ENCODE peak calls at places on chromosomes 16 and 17, in four cellular contexts. One of them, this sample, is unnamed. For H3K4me1 and H3K27me3, the result is how much of the 10 kb centered on the place peaks cover.

GRCh38 chr17:29614345-29615047 is 8.2 kb downstream of the CORO6 start:
- DNase-seq in neural progenitor cell: peak
- DNase-seq in naive thymus-derived CD4-positive, alpha-beta T cell: no peak
- DNase-seq in astrocyte: no peak
- DNase-seq in this sample: no peak

GRCh38 chr17:81251943-81252301 is 12.8 kb downstream of the NDUFAF8 start:
- DNase-seq in neural progenitor cell: no peak
- DNase-seq in naive thymus-derived CD4-positive, alpha-beta T cell: no peak
- DNase-seq in astrocyte: no peak
- DNase-seq in this sample: no peak

GRCh38 chr17:43579570-43580140 is 33.5 kb upstream of the ETV4 start:
- DNase-seq in neural progenitor cell: no peak
- DNase-seq in naive thymus-derived CD4-positive, alpha-beta T cell: no peak
- DNase-seq in astrocyte: peak
- DNase-seq in this sample: no peak

GRCh38 chr17:164536-165235 is 16.8 kb downstream of the DOC2B start:
- DNase-seq in neural progenitor cell: peak
- DNase-seq in naive thymus-derived CD4-positive, alpha-beta T cell: peak
- DNase-seq in astrocyte: peak
- DNase-seq in this sample: no peak

GRCh38 chr16:59604331-59604730 is 870.2 kb upstream of the GOT2 start:
- DNase-seq in neural progenitor cell: no peak
- DNase-seq in naive thymus-derived CD4-positive, alpha-beta T cell: no peak
- DNase-seq in astrocyte: no peak
- DNase-seq in this sample: no peak

GRCh38 chr17:44279586-44280344 is 11.8 kb upstream of the SLC4A1 start:
- DNase-seq in neural progenitor cell: no peak
- DNase-seq in naive thymus-derived CD4-positive, alpha-beta T cell: no peak
- DNase-seq in astrocyte: peak
- DNase-seq in this sample: no peak

GRCh38 chr16:46573834-46574159 is 47.4 kb downstream of the SHCBP1 start:
- DNase-seq in neural progenitor cell: no peak
- DNase-seq in naive thymus-derived CD4-positive, alpha-beta T cell: no peak
- DNase-seq in astrocyte: no peak
- DNase-seq in this sample: no peak

GRCh38 chr17:82396601-82397435 is 21.3 kb upstream of the HEXD start:
- DNase-seq in neural progenitor cell: no peak
- DNase-seq in naive thymus-derived CD4-positive, alpha-beta T cell: no peak
- DNase-seq in astrocyte: peak
- DNase-seq in this sample: no peak

GRCh38 chr16:54939537-54940278 is 9.0 kb downstream of the IRX5 start:
- DNase-seq in neural progenitor cell: peak
- DNase-seq in naive thymus-derived CD4-positive, alpha-beta T cell: no peak
- DNase-seq in astrocyte: no peak
- DNase-seq in this sample: no peak

GRCh38 chr17:52828621-52829020 is 670.1 kb upstream of the CA10 start:
- DNase-seq in neural progenitor cell: no peak
- DNase-seq in naive thymus-derived CD4-positive, alpha-beta T cell: no peak
- DNase-seq in astrocyte: no peak
- DNase-seq in this sample: no peak

GRCh38 chr17:13885953-13886889 is 183.1 kb upstream of the COX10 start:
- DNase-seq in neural progenitor cell: no peak
- DNase-seq in naive thymus-derived CD4-positive, alpha-beta T cell: no peak
- DNase-seq in astrocyte: peak
- DNase-seq in this sample: no peak

GRCh38 chr16:49528035-49528434 is 154.4 kb downstream of the C16orf78 start:
- DNase-seq in neural progenitor cell: no peak
- DNase-seq in naive thymus-derived CD4-positive, alpha-beta T cell: peak
- DNase-seq in astrocyte: peak
- DNase-seq in this sample: peak

GRCh38 chr16:88078111-88078775 is 127.0 kb downstream of the BANP start:
- DNase-seq in neural progenitor cell: no peak
- DNase-seq in naive thymus-derived CD4-positive, alpha-beta T cell: no peak
- DNase-seq in astrocyte: no peak
- DNase-seq in this sample: no peak

DNA sequence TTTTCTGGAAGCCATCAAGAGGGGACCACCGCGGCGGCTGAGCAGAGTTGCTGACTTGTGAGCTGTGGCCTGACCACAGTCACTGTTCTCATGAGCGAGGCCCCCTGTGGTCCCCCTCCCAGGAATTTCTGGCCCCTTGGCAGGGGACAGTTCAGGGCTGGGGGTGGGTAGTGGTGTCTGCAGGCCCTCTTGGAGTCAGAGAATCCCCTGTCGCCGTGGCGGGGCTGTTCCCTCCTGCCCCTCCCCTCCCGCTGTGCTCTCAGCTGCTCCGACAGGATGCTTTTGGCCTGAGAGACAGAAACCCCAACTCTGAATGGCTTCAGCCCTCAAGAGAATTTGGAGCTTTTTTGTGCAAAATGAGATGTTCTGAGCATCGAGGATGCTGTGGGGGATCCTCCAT is 292.0 kb downstream of the SEC14L1 start:
- DNase-seq in neural progenitor cell: peak
- DNase-seq in naive thymus-derived CD4-positive, alpha-beta T cell: no peak
- DNase-seq in astrocyte: no peak
- DNase-seq in this sample: no peak
- H3K4me3 ChIP-seq in neural progenitor cell: no peak
- H3K4me3 ChIP-seq in naive thymus-derived CD4-positive, alpha-beta T cell: peak
- H3K4me3 ChIP-seq in astrocyte: no peak
- H3K4me3 ChIP-seq in this sample: no peak

GRCh38 chr16:85163278-85164112 is 51.2 kb upstream of the CIBAR2 start:
- DNase-seq in neural progenitor cell: no peak
- DNase-seq in naive thymus-derived CD4-positive, alpha-beta T cell: no peak
- DNase-seq in astrocyte: no peak
- DNase-seq in this sample: no peak

GRCh38 chr16:85166281-85166680 is 54.0 kb upstream of the CIBAR2 start:
- DNase-seq in neural progenitor cell: no peak
- DNase-seq in naive thymus-derived CD4-positive, alpha-beta T cell: no peak
- DNase-seq in astrocyte: no peak
- DNase-seq in this sample: no peak

GRCh38 chr16:85165781-85166180 is 53.5 kb upstream of the CIBAR2 start:
- DNase-seq in neural progenitor cell: no peak
- DNase-seq in naive thymus-derived CD4-positive, alpha-beta T cell: no peak
- DNase-seq in astrocyte: no peak
- DNase-seq in this sample: no peak

GRCh38 chr16:85166699-85167588 is 54.7 kb upstream of the CIBAR2 start:
- DNase-seq in neural progenitor cell: no peak
- DNase-seq in naive thymus-derived CD4-positive, alpha-beta T cell: no peak
- DNase-seq in astrocyte: no peak
- DNase-seq in this sample: no peak

GRCh38 chr16:85164838-85165516 is 52.7 kb upstream of the CIBAR2 start:
- DNase-seq in neural progenitor cell: no peak
- DNase-seq in naive thymus-derived CD4-positive, alpha-beta T cell: no peak
- DNase-seq in astrocyte: no peak
- DNase-seq in this sample: no peak
- H3K4me1 ChIP-seq in neural progenitor cell: under half
- H3K4me1 ChIP-seq in naive thymus-derived CD4-positive, alpha-beta T cell: under half
- H3K4me1 ChIP-seq in astrocyte: under half
- H3K4me1 ChIP-seq in this sample: under half

GRCh38 chr17:65254166-65254565 is 117.0 kb downstream of the RGS9 start:
- DNase-seq in neural progenitor cell: peak
- DNase-seq in naive thymus-derived CD4-positive, alpha-beta T cell: no peak
- DNase-seq in astrocyte: no peak
- DNase-seq in this sample: no peak
- H3K27me3 ChIP-seq in neural progenitor cell: under half
- H3K27me3 ChIP-seq in naive thymus-derived CD4-positive, alpha-beta T cell: under half
- H3K27me3 ChIP-seq in astrocyte: under half
- H3K27me3 ChIP-seq in this sample: under half

DNA sequence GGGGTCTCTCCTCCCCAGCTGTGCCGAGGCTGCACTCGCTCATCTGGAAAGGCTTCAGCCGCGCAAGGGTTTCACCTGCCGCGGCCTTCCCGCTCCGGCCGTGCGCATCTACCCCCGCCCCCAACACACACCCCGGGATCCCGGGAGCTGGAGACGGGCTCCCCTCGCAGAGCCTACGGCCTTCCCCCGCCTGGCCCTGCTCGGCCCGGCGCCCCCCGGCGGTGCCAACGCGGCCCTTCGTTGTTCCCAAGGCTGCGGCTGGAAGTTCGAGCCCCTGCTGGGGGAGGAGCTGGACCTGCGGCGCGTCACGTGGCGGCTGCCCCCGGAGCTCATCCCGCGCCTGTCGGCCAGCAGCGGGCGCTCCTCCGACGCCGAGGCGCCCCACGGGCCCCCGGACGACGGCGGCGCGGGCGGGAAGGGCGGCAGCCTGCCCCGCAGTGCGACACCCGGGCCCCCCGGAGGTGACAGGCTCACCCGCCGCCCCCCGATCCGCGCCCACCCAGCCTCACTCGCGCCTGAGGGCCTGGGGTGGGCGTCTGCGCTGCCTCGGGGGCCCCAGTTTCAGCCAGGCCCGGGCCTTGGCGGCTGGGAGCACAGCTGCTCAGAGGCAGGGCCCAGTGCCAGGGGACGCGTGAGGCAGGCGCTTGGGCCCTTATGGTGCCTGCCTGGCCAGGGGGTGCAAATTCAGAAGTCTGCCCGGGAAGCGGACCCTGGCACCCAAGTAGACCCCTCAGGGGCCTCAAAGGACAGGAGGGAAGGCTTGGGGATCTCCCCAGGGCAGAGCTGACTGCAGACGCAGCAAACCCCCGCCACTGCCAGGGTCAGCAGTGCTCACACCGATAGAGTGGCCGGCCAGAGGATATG is 11.2 kb downstream of the GALK1 start:
- DNase-seq in neural progenitor cell: peak
- DNase-seq in naive thymus-derived CD4-positive, alpha-beta T cell: peak
- DNase-seq in astrocyte: peak
- DNase-seq in this sample: peak
- H3K4me3 ChIP-seq in neural progenitor cell: peak
- H3K4me3 ChIP-seq in naive thymus-derived CD4-positive, alpha-beta T cell: peak
- H3K4me3 ChIP-seq in astrocyte: peak
- H3K4me3 ChIP-seq in this sample: peak

DNA sequence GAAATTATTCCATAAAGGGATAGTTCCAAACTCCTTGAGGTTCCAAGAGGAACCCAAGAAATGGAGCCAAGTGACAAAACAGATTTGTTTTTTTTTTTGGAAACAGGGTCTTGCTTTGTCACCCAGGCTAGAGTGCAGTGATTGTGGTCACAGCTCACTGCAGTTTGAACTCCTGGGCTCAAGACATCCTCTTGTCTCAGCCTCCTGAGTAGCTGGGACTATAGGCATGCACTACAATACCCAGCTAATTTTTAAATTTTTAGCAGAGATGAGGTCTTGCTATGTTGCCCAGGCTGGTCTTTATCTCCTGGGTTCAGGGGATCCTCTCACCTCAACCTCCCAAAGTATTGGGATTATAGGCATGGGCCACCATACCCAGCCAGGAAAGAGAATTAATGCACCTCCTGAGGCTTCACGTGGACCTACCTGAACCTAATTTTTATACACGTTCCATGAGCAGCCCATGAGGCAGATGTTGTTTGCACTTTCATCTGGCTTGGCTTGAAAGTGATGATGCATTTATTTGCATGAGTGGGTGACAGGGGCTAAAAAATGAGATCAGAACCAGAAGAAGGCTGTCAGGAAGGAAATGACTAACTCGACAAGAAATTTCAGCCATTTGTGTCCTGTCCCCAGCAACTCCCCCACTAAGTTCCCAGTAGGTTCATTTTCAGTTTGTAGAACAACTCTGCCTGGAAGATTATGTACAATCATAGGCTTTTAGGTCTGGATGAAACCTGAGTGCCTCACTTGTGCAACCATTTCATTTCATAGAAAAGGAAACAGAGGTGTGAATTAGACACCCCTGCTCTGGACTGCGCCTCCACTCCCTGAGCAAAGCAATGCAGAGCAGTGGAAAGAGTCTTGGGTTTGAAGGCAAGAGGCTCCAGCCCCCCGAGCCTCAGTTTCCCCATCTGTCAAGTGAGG is 10.3 kb upstream of the IRF8 start:
- DNase-seq in neural progenitor cell: no peak
- DNase-seq in naive thymus-derived CD4-positive, alpha-beta T cell: no peak
- DNase-seq in astrocyte: peak
- DNase-seq in this sample: no peak
- H3K4me1 ChIP-seq in neural progenitor cell: under half
- H3K4me1 ChIP-seq in naive thymus-derived CD4-positive, alpha-beta T cell: under half
- H3K4me1 ChIP-seq in astrocyte: under half
- H3K4me1 ChIP-seq in this sample: under half

GRCh38 chr16:772959-773358 is 12.4 kb downstream of the MSLN start:
- DNase-seq in neural progenitor cell: no peak
- DNase-seq in naive thymus-derived CD4-positive, alpha-beta T cell: no peak
- DNase-seq in astrocyte: no peak
- DNase-seq in this sample: no peak
- H3K27me3 ChIP-seq in neural progenitor cell: under half
- H3K27me3 ChIP-seq in naive thymus-derived CD4-positive, alpha-beta T cell: under half
- H3K27me3 ChIP-seq in astrocyte: under half
- H3K27me3 ChIP-seq in this sample: under half

DNA sequence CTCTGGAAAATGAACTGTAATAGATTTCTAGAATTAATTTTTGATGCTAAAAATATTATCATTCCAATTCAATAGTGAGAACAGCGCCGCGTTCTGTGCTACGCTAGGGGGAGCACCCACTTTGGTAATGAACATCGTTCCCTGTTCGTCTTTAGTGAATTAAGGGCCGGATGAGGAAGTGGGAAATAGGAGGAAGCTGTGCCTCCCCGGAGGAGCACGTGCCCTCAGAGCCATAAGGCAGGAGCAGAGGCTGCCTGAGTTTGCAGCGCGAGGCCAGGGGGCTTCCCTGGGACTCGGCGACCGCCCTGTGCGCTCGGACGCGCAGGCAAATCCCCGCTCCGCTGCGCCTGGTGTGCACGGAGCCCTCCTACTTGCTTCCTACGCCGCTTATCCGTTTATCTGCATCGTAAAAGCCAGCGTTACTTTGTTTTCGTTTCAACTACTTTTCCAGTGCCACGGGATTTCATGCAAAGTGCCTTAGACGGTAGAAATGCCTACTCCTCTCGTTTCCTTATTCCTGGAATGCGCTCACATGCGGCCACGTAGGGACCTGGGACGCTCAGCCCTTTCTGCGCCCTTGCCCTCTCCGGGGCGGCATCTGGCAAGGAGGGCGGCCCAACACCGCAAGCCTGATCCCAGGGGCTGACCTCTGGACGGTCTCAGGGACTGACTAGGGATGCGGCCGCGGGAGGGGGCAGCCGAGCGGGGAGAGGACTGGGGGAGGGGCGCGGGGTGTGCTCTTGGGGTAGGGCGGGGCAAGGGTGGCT is 76.4 kb downstream of the KCNJ12 start:
- DNase-seq in neural progenitor cell: peak
- DNase-seq in naive thymus-derived CD4-positive, alpha-beta T cell: peak
- DNase-seq in astrocyte: peak
- DNase-seq in this sample: no peak
- H3K4me3 ChIP-seq in neural progenitor cell: peak
- H3K4me3 ChIP-seq in naive thymus-derived CD4-positive, alpha-beta T cell: no peak
- H3K4me3 ChIP-seq in astrocyte: peak
- H3K4me3 ChIP-seq in this sample: no peak

DNA sequence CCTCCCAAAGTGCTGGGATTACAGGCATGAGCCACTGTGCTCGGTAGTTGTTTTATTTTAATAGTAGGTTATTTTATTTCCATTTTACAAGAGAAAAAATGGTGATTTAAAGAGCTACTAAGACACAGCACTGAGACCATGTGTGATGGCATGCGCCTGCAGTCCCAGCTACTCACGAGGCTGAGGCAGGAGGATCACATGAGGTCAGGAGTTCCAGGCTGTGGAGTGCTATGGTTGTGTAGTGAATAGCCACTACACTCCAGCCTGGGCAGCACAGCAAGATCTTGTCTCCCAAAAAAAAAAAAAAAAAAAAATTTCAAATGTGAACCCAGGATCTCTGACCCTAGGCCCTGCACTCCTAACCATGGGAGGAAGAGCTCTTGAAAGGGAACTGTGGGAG is 3.7 kb downstream of the SERPINF1 start:
- DNase-seq in neural progenitor cell: no peak
- DNase-seq in naive thymus-derived CD4-positive, alpha-beta T cell: no peak
- DNase-seq in astrocyte: no peak
- DNase-seq in this sample: no peak
- H3K4me1 ChIP-seq in neural progenitor cell: under half
- H3K4me1 ChIP-seq in naive thymus-derived CD4-positive, alpha-beta T cell: under half
- H3K4me1 ChIP-seq in astrocyte: under half
- H3K4me1 ChIP-seq in this sample: under half

This sample was measured in HAP-1.